ENCODE peak calls at places on chromosomes 12 and 14, in ten cellular contexts. One of them, this sample, is unnamed.

GRCh38 chr14:61653507-61653906 is 41.8 kb upstream of the HIF1A start:
- DNase-seq in amygdala: no peak
- DNase-seq in HT1080: peak
- DNase-seq in HEK293T: no peak
- DNase-seq in epithelial cell of esophagus: peak
- DNase-seq in lower lobe of right lung: no peak
- DNase-seq in NCI-H524: peak
- DNase-seq in RPMI7951: peak
- DNase-seq in DMS 273 treated with DMSO at 0.1 percent for 48 hours: peak
- DNase-seq in anterior cingulate cortex: no peak
- DNase-seq in this sample: no peak

GRCh38 chr14:103882503-103883262 is 35.3 kb upstream of the PPP1R13B start:
- DNase-seq in NCI-H524: no peak
- DNase-seq in epithelial cell of esophagus: no peak
- DNase-seq in DMS 273 treated with DMSO at 0.1 percent for 48 hours: no peak
- DNase-seq in lower lobe of right lung: no peak
- DNase-seq in anterior cingulate cortex: no peak
- DNase-seq in RPMI7951: no peak
- DNase-seq in HEK293T: no peak
- DNase-seq in amygdala: no peak
- DNase-seq in HT1080: no peak
- DNase-seq in this sample: no peak

GRCh38 chr14:58994130-58994529 is 194.3 kb upstream of the DAAM1 start:
- DNase-seq in amygdala: no peak
- DNase-seq in anterior cingulate cortex: no peak
- DNase-seq in HEK293T: no peak
- DNase-seq in NCI-H524: no peak
- DNase-seq in lower lobe of right lung: no peak
- DNase-seq in DMS 273 treated with DMSO at 0.1 percent for 48 hours: no peak
- DNase-seq in epithelial cell of esophagus: no peak
- DNase-seq in HT1080: peak
- DNase-seq in RPMI7951: peak
- DNase-seq in this sample: no peak

GRCh38 chr12:109192358-109192757 is 76.0 kb downstream of the ACACB start:
- DNase-seq in amygdala: no peak
- DNase-seq in anterior cingulate cortex: no peak
- DNase-seq in RPMI7951: peak
- DNase-seq in DMS 273 treated with DMSO at 0.1 percent for 48 hours: no peak
- DNase-seq in HEK293T: no peak
- DNase-seq in lower lobe of right lung: no peak
- DNase-seq in epithelial cell of esophagus: peak
- DNase-seq in HT1080: peak
- DNase-seq in NCI-H524: no peak
- DNase-seq in this sample: no peak

GRCh38 chr14:71286126-71286525 is 378.9 kb downstream of the PCNX1 start:
- DNase-seq in DMS 273 treated with DMSO at 0.1 percent for 48 hours: no peak
- DNase-seq in RPMI7951: no peak
- DNase-seq in HT1080: no peak
- DNase-seq in HEK293T: no peak
- DNase-seq in anterior cingulate cortex: no peak
- DNase-seq in amygdala: no peak
- DNase-seq in NCI-H524: no peak
- DNase-seq in lower lobe of right lung: no peak
- DNase-seq in epithelial cell of esophagus: peak
- DNase-seq in this sample: no peak

GRCh38 chr12:69662764-69663163 is 36.3 kb downstream of the BEST3 start:
- DNase-seq in NCI-H524: peak
- DNase-seq in anterior cingulate cortex: no peak
- DNase-seq in HT1080: no peak
- DNase-seq in HEK293T: no peak
- DNase-seq in DMS 273 treated with DMSO at 0.1 percent for 48 hours: no peak
- DNase-seq in RPMI7951: no peak
- DNase-seq in epithelial cell of esophagus: no peak
- DNase-seq in amygdala: no peak
- DNase-seq in lower lobe of right lung: no peak
- DNase-seq in this sample: no peak

GRCh38 chr14:35534130-35534883 is at the start of gene INSM2:
- DNase-seq in lower lobe of right lung: no peak
- DNase-seq in RPMI7951: no peak
- DNase-seq in HT1080: no peak
- DNase-seq in epithelial cell of esophagus: peak
- DNase-seq in anterior cingulate cortex: no peak
- DNase-seq in DMS 273 treated with DMSO at 0.1 percent for 48 hours: no peak
- DNase-seq in amygdala: no peak
- DNase-seq in NCI-H524: no peak
- DNase-seq in HEK293T: peak
- DNase-seq in this sample: peak

GRCh38 chr14:50957296-50957695 is 13.0 kb upstream of the PYGL start:
- DNase-seq in lower lobe of right lung: no peak
- DNase-seq in DMS 273 treated with DMSO at 0.1 percent for 48 hours: no peak
- DNase-seq in RPMI7951: peak
- DNase-seq in epithelial cell of esophagus: no peak
- DNase-seq in HEK293T: peak
- DNase-seq in anterior cingulate cortex: no peak
- DNase-seq in amygdala: no peak
- DNase-seq in HT1080: no peak
- DNase-seq in NCI-H524: no peak
- DNase-seq in this sample: no peak

GRCh38 chr12:48022676-48023385 is 18.6 kb upstream of the COL2A1 start:
- DNase-seq in amygdala: no peak
- DNase-seq in anterior cingulate cortex: no peak
- DNase-seq in NCI-H524: no peak
- DNase-seq in lower lobe of right lung: no peak
- DNase-seq in HEK293T: no peak
- DNase-seq in RPMI7951: no peak
- DNase-seq in epithelial cell of esophagus: no peak
- DNase-seq in DMS 273 treated with DMSO at 0.1 percent for 48 hours: no peak
- DNase-seq in HT1080: no peak
- DNase-seq in this sample: no peak

GRCh38 chr12:20214286-20214685 is 154.1 kb upstream of the PDE3A start:
- DNase-seq in HT1080: no peak
- DNase-seq in RPMI7951: no peak
- DNase-seq in epithelial cell of esophagus: no peak
- DNase-seq in DMS 273 treated with DMSO at 0.1 percent for 48 hours: no peak
- DNase-seq in NCI-H524: no peak
- DNase-seq in HEK293T: no peak
- DNase-seq in lower lobe of right lung: no peak
- DNase-seq in anterior cingulate cortex: no peak
- DNase-seq in amygdala: no peak
- DNase-seq in this sample: no peak

GRCh38 chr12:32650508-32650907 is 28.6 kb upstream of the DNM1L start:
- DNase-seq in NCI-H524: no peak
- DNase-seq in anterior cingulate cortex: no peak
- DNase-seq in HT1080: peak
- DNase-seq in epithelial cell of esophagus: peak
- DNase-seq in DMS 273 treated with DMSO at 0.1 percent for 48 hours: no peak
- DNase-seq in amygdala: no peak
- DNase-seq in HEK293T: no peak
- DNase-seq in RPMI7951: no peak
- DNase-seq in lower lobe of right lung: no peak
- DNase-seq in this sample: no peak

GRCh38 chr12:38149395-38150073 is 167.0 kb upstream of the ALG10B start:
- DNase-seq in HT1080: peak
- DNase-seq in anterior cingulate cortex: no peak
- DNase-seq in RPMI7951: peak
- DNase-seq in HEK293T: no peak
- DNase-seq in DMS 273 treated with DMSO at 0.1 percent for 48 hours: no peak
- DNase-seq in epithelial cell of esophagus: peak
- DNase-seq in lower lobe of right lung: no peak
- DNase-seq in NCI-H524: no peak
- DNase-seq in amygdala: no peak
- DNase-seq in this sample: no peak

GRCh38 chr12:116247377-116247776 is 30.1 kb downstream of the MED13L start:
- DNase-seq in RPMI7951: peak
- DNase-seq in HT1080: no peak
- DNase-seq in NCI-H524: no peak
- DNase-seq in lower lobe of right lung: no peak
- DNase-seq in epithelial cell of esophagus: peak
- DNase-seq in HEK293T: no peak
- DNase-seq in amygdala: no peak
- DNase-seq in DMS 273 treated with DMSO at 0.1 percent for 48 hours: no peak
- DNase-seq in anterior cingulate cortex: no peak
- DNase-seq in this sample: no peak

GRCh38 chr14:21256539-21257394 is 12.5 kb downstream of the HNRNPC start:
- DNase-seq in NCI-H524: no peak
- DNase-seq in epithelial cell of esophagus: no peak
- DNase-seq in DMS 273 treated with DMSO at 0.1 percent for 48 hours: no peak
- DNase-seq in HEK293T: no peak
- DNase-seq in RPMI7951: no peak
- DNase-seq in HT1080: no peak
- DNase-seq in amygdala: no peak
- DNase-seq in anterior cingulate cortex: no peak
- DNase-seq in lower lobe of right lung: no peak
- DNase-seq in this sample: no peak

GRCh38 chr12:84911331-84912190 is 1.0 kb downstream of the SLC6A15 start:
- DNase-seq in NCI-H524: peak
- DNase-seq in anterior cingulate cortex: peak
- DNase-seq in amygdala: peak
- DNase-seq in RPMI7951: peak
- DNase-seq in HEK293T: peak
- DNase-seq in epithelial cell of esophagus: peak
- DNase-seq in DMS 273 treated with DMSO at 0.1 percent for 48 hours: peak
- DNase-seq in HT1080: peak
- DNase-seq in lower lobe of right lung: no peak
- DNase-seq in this sample: no peak